ENCODE peak calls at places on chromosomes 11 and 22, in four cellular contexts. V is ELF-1; S is uterus; F is activated CD4-positive, alpha-beta T cell treated with anti-CD3 and anti-CD28 coated beads for 48 hours. U is an unnamed sample.

GRCh38 chr22:40452730-40453487 is 82.5 kb downstream of the SGSM3 start:
- DNase-seq in S (no peak), F (no peak), V (no peak), U (no peak)

GRCh38 chr11:62792193-62792575 is 378 bp upstream of the TMEM223 start:
- DNase-seq in S (no peak), F (no peak), V (peak; percentile 68), U (no peak)

GRCh38 chr11:66100272-66101037 is 30.4 kb downstream of the PACS1 start:
- DNase-seq in V (no peak), F (peak; percentile 73), S (peak; percentile 37), U (peak; percentile 82)

GRCh38 chr11:45961841-45962240 is 39.4 kb downstream of the LARGE2 start:
- DNase-seq in V (no peak), S (no peak), F (no peak), U (no peak)

GRCh38 chr22:32079110-32080089 is 36.3 kb downstream of the SLC5A1 start:
- DNase-seq in V (peak; percentile 25), F (no peak), S (no peak), U (no peak)

GRCh38 chr11:1006762-1007161 is 29.8 kb downstream of the MUC6 start:
- DNase-seq in V (no peak), F (no peak), S (peak; percentile 35), U (no peak)

GRCh38 chr11:34890812-34891211 is 25.4 kb downstream of the APIP start:
- DNase-seq in S (no peak), V (no peak), F (no peak), U (no peak)

GRCh38 chr11:18853086-18853720 is 61.6 kb upstream of the PTPN5 start:
- DNase-seq in F (no peak), V (peak; percentile 24), S (no peak), U (no peak)

GRCh38 chr11:112659185-112659584 is 302.0 kb upstream of the NCAM1 start:
- DNase-seq in S (no peak), V (no peak), F (no peak), U (no peak)

GRCh38 chr22:27748355-27749168 is 53.0 kb downstream of the MN1 start:
- DNase-seq in S (peak; percentile 55), F (no peak), V (peak; percentile 42), U (no peak)